ENCODE peak calls at places on chromosomes 4 and X, in ten cellular contexts. One of them, this sample, is unnamed.

GRCh38 chr4:22203436-22204011 is 255.0 kb upstream of the KCNIP4 start:
- DNase-seq in stomach: no peak
- DNase-seq in ovary: no peak
- DNase-seq in suprapubic skin: no peak
- DNase-seq in tibial nerve: no peak
- DNase-seq in K562: no peak
- DNase-seq in esophagus muscularis mucosa: no peak
- DNase-seq in transverse colon: no peak
- DNase-seq in SK-N-SH: no peak
- DNase-seq in A549: no peak
- DNase-seq in this sample: no peak

GRCh38 chr4:152283806-152284470 is 252.0 kb downstream of the FBXW7 start:
- DNase-seq in transverse colon: no peak
- DNase-seq in SK-N-SH: no peak
- DNase-seq in ovary: no peak
- DNase-seq in A549: no peak
- DNase-seq in K562: no peak
- DNase-seq in suprapubic skin: no peak
- DNase-seq in tibial nerve: no peak
- DNase-seq in stomach: no peak
- DNase-seq in esophagus muscularis mucosa: no peak
- DNase-seq in this sample: no peak

GRCh38 chr4:183142566-183143545 is 43.8 kb downstream of the WWC2 start:
- DNase-seq in SK-N-SH: peak
- DNase-seq in stomach: peak
- DNase-seq in K562: no peak
- DNase-seq in transverse colon: peak
- DNase-seq in A549: no peak
- DNase-seq in esophagus muscularis mucosa: no peak
- DNase-seq in suprapubic skin: peak
- DNase-seq in ovary: no peak
- DNase-seq in tibial nerve: no peak
- DNase-seq in this sample: no peak

GRCh38 chrX:109624641-109625311 is at the start of gene KCNE5:
- DNase-seq in transverse colon: no peak
- DNase-seq in stomach: no peak
- DNase-seq in K562: no peak
- DNase-seq in suprapubic skin: no peak
- DNase-seq in ovary: no peak
- DNase-seq in esophagus muscularis mucosa: no peak
- DNase-seq in A549: no peak
- DNase-seq in SK-N-SH: peak
- DNase-seq in tibial nerve: no peak
- DNase-seq in this sample: no peak

GRCh38 chr4:56803473-56803872 is 18.0 kb downstream of the SPINK2 start:
- DNase-seq in suprapubic skin: no peak
- DNase-seq in stomach: no peak
- DNase-seq in SK-N-SH: no peak
- DNase-seq in esophagus muscularis mucosa: no peak
- DNase-seq in ovary: no peak
- DNase-seq in tibial nerve: no peak
- DNase-seq in transverse colon: no peak
- DNase-seq in K562: no peak
- DNase-seq in A549: no peak
- DNase-seq in this sample: no peak

GRCh38 chrX:134761788-134762187 is 103.5 kb upstream of the PLAC1 start:
- DNase-seq in suprapubic skin: no peak
- DNase-seq in K562: peak
- DNase-seq in stomach: no peak
- DNase-seq in ovary: no peak
- DNase-seq in SK-N-SH: peak
- DNase-seq in A549: no peak
- DNase-seq in tibial nerve: no peak
- DNase-seq in transverse colon: no peak
- DNase-seq in esophagus muscularis mucosa: no peak
- DNase-seq in this sample: peak

GRCh38 chr4:242121-242848 is 63.0 kb downstream of the ZNF732 start:
- DNase-seq in transverse colon: peak
- DNase-seq in K562: peak
- DNase-seq in ovary: peak
- DNase-seq in stomach: peak
- DNase-seq in A549: no peak
- DNase-seq in SK-N-SH: no peak
- DNase-seq in esophagus muscularis mucosa: no peak
- DNase-seq in suprapubic skin: peak
- DNase-seq in tibial nerve: no peak
- DNase-seq in this sample: peak

GRCh38 chr4:77465271-77465670 is 140.3 kb upstream of the CXCL13 start:
- DNase-seq in esophagus muscularis mucosa: no peak
- DNase-seq in stomach: peak
- DNase-seq in ovary: no peak
- DNase-seq in tibial nerve: no peak
- DNase-seq in transverse colon: peak
- DNase-seq in K562: no peak
- DNase-seq in suprapubic skin: no peak
- DNase-seq in A549: no peak
- DNase-seq in SK-N-SH: no peak
- DNase-seq in this sample: no peak

GRCh38 chrX:48606091-48606490 is 8.8 kb downstream of the WDR13 start:
- DNase-seq in SK-N-SH: peak
- DNase-seq in stomach: no peak
- DNase-seq in esophagus muscularis mucosa: no peak
- DNase-seq in K562: no peak
- DNase-seq in A549: no peak
- DNase-seq in transverse colon: no peak
- DNase-seq in suprapubic skin: no peak
- DNase-seq in ovary: no peak
- DNase-seq in tibial nerve: no peak
- DNase-seq in this sample: no peak

GRCh38 chr4:78766026-78766425 is 10.1 kb upstream of the BMP2K start:
- DNase-seq in K562: no peak
- DNase-seq in ovary: no peak
- DNase-seq in tibial nerve: no peak
- DNase-seq in SK-N-SH: no peak
- DNase-seq in stomach: no peak
- DNase-seq in esophagus muscularis mucosa: no peak
- DNase-seq in transverse colon: no peak
- DNase-seq in A549: no peak
- DNase-seq in suprapubic skin: no peak
- DNase-seq in this sample: no peak

GRCh38 chr4:151744614-151745013 is 16.2 kb downstream of the GATB start:
- DNase-seq in esophagus muscularis mucosa: no peak
- DNase-seq in A549: peak
- DNase-seq in transverse colon: no peak
- DNase-seq in ovary: no peak
- DNase-seq in suprapubic skin: no peak
- DNase-seq in tibial nerve: no peak
- DNase-seq in stomach: no peak
- DNase-seq in K562: peak
- DNase-seq in SK-N-SH: no peak
- DNase-seq in this sample: peak

GRCh38 chr4:120078216-120078615 is 11.6 kb upstream of the MAD2L1 start:
- DNase-seq in transverse colon: no peak
- DNase-seq in ovary: no peak
- DNase-seq in SK-N-SH: no peak
- DNase-seq in esophagus muscularis mucosa: no peak
- DNase-seq in tibial nerve: no peak
- DNase-seq in suprapubic skin: no peak
- DNase-seq in stomach: no peak
- DNase-seq in K562: no peak
- DNase-seq in A549: no peak
- DNase-seq in this sample: no peak

GRCh38 chr4:83548151-83548905 is 12.4 kb downstream of the GPAT3 start:
- DNase-seq in esophagus muscularis mucosa: no peak
- DNase-seq in suprapubic skin: peak
- DNase-seq in SK-N-SH: no peak
- DNase-seq in transverse colon: peak
- DNase-seq in stomach: peak
- DNase-seq in A549: peak
- DNase-seq in K562: peak
- DNase-seq in ovary: no peak
- DNase-seq in tibial nerve: no peak
- DNase-seq in this sample: peak

GRCh38 chr4:106365613-106366012 is 3.0 kb downstream of the GIMD1 start:
- DNase-seq in transverse colon: no peak
- DNase-seq in stomach: no peak
- DNase-seq in ovary: no peak
- DNase-seq in K562: peak
- DNase-seq in A549: peak
- DNase-seq in tibial nerve: no peak
- DNase-seq in suprapubic skin: no peak
- DNase-seq in esophagus muscularis mucosa: no peak
- DNase-seq in SK-N-SH: no peak
- DNase-seq in this sample: peak

GRCh38 chr4:168648494-168648893 is 151.6 kb downstream of the PALLD start:
- DNase-seq in A549: no peak
- DNase-seq in K562: no peak
- DNase-seq in ovary: no peak
- DNase-seq in suprapubic skin: no peak
- DNase-seq in esophagus muscularis mucosa: no peak
- DNase-seq in stomach: no peak
- DNase-seq in transverse colon: no peak
- DNase-seq in tibial nerve: no peak
- DNase-seq in SK-N-SH: no peak
- DNase-seq in this sample: no peak

GRCh38 chrX:148600131-148600530 is 99.7 kb downstream of the AFF2 start:
- DNase-seq in SK-N-SH: no peak
- DNase-seq in K562: no peak
- DNase-seq in stomach: no peak
- DNase-seq in ovary: no peak
- DNase-seq in transverse colon: no peak
- DNase-seq in esophagus muscularis mucosa: no peak
- DNase-seq in tibial nerve: no peak
- DNase-seq in suprapubic skin: no peak
- DNase-seq in A549: no peak
- DNase-seq in this sample: no peak

DNA sequence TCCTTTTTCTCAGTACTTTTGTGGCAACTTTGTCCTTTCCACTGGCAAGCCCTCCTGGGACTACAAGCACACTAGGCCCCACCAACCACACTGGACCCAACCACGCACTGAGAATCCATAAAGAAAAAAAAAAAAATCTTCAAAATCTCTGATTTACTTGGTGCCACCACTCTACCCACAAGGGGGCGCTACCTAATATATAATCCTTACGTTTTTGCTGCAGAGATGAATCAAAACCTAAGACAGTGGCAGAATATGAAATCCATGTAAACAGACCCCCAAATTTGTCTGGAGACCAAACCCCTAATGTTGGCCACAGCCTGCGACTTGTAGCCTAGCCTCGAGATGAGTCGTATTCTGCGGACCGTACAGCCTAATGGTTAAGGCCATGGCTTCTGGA is 63.5 kb upstream of the ARHGAP36 start:
- DNase-seq in A549: peak
- DNase-seq in tibial nerve: no peak
- DNase-seq in K562: peak
- DNase-seq in SK-N-SH: peak
- DNase-seq in esophagus muscularis mucosa: no peak
- DNase-seq in ovary: no peak
- DNase-seq in suprapubic skin: no peak
- DNase-seq in stomach: no peak
- DNase-seq in transverse colon: no peak
- DNase-seq in this sample: no peak
- TF ChIP-seq EP300 in A549: no peak
- TF ChIP-seq EP300 in tibial nerve: no peak
- TF ChIP-seq EP300 in K562: no peak
- TF ChIP-seq EP300 in SK-N-SH: no peak
- TF ChIP-seq EP300 in esophagus muscularis mucosa: no peak
- TF ChIP-seq EP300 in ovary: no peak
- TF ChIP-seq EP300 in suprapubic skin: no peak
- TF ChIP-seq EP300 in stomach: no peak
- TF ChIP-seq EP300 in transverse colon: no peak
- TF ChIP-seq EP300 in this sample: no peak

DNA sequence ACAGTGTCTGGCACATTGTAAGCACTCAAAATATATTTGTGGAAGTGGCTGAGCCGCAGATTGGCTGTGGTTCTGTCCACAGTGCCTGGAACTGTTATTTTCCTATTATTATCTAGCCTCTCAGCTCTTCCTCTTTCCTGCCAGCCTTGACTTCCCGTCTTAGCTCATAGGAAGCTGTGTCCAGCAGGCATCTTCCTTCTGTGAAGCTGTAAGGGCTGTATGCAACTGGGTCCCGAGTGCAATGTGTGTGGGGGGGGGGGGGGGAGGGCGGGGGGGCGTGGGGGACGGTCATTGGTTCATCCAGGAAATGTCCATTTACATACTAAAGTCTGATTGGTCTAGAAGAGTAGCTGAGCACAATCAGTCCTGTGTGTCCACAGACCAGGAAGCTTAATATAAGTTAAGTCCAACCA is 210.7 kb downstream of the PDGFRA start:
- DNase-seq in ovary: peak
- DNase-seq in suprapubic skin: peak
- DNase-seq in stomach: no peak
- DNase-seq in transverse colon: peak
- DNase-seq in tibial nerve: no peak
- DNase-seq in A549: no peak
- DNase-seq in SK-N-SH: peak
- DNase-seq in K562: peak
- DNase-seq in esophagus muscularis mucosa: no peak
- DNase-seq in this sample: no peak
- TF ChIP-seq EP300 in ovary: no peak
- TF ChIP-seq EP300 in suprapubic skin: no peak
- TF ChIP-seq EP300 in stomach: no peak
- TF ChIP-seq EP300 in transverse colon: no peak
- TF ChIP-seq EP300 in tibial nerve: no peak
- TF ChIP-seq EP300 in A549: no peak
- TF ChIP-seq EP300 in SK-N-SH: no peak
- TF ChIP-seq EP300 in K562: no peak
- TF ChIP-seq EP300 in esophagus muscularis mucosa: no peak
- TF ChIP-seq EP300 in this sample: no peak

DNA sequence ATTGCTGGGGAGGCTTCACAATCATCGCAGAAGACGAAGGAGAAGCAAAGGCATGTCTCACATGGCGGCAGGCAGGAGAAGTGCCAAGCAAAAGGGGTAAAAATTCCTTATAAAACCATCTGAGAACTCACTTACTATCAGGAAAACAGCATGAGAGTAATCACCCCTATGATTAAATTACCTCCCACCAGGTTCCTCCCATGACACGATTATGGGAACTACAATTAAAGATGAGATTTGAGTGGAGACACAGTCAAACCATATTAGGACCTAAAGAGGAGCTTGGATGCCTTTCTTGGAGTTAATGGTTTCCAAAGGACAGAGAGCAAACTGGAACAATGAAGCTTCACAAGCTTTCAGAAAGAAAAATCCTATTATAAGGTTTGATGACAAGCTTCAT is 168.4 kb upstream of the SMARCAD1 start:
- DNase-seq in A549: no peak
- DNase-seq in transverse colon: no peak
- DNase-seq in esophagus muscularis mucosa: no peak
- DNase-seq in suprapubic skin: no peak
- DNase-seq in ovary: no peak
- DNase-seq in stomach: no peak
- DNase-seq in K562: no peak
- DNase-seq in tibial nerve: no peak
- DNase-seq in SK-N-SH: no peak
- DNase-seq in this sample: no peak
- TF ChIP-seq EP300 in A549: no peak
- TF ChIP-seq EP300 in transverse colon: no peak
- TF ChIP-seq EP300 in esophagus muscularis mucosa: no peak
- TF ChIP-seq EP300 in suprapubic skin: no peak
- TF ChIP-seq EP300 in ovary: no peak
- TF ChIP-seq EP300 in stomach: no peak
- TF ChIP-seq EP300 in K562: no peak
- TF ChIP-seq EP300 in tibial nerve: no peak
- TF ChIP-seq EP300 in SK-N-SH: no peak
- TF ChIP-seq EP300 in this sample: no peak

GRCh38 chr4:109079731-109080130 is 222.7 kb downstream of the COL25A1 start:
- DNase-seq in suprapubic skin: no peak
- DNase-seq in transverse colon: no peak
- DNase-seq in tibial nerve: no peak
- DNase-seq in SK-N-SH: no peak
- DNase-seq in ovary: no peak
- DNase-seq in A549: no peak
- DNase-seq in esophagus muscularis mucosa: no peak
- DNase-seq in stomach: no peak
- DNase-seq in K562: no peak
- DNase-seq in this sample: no peak
- TF ChIP-seq EP300 in suprapubic skin: no peak
- TF ChIP-seq EP300 in transverse colon: no peak
- TF ChIP-seq EP300 in tibial nerve: no peak
- TF ChIP-seq EP300 in SK-N-SH: no peak
- TF ChIP-seq EP300 in ovary: no peak
- TF ChIP-seq EP300 in A549: no peak
- TF ChIP-seq EP300 in esophagus muscularis mucosa: no peak
- TF ChIP-seq EP300 in stomach: no peak
- TF ChIP-seq EP300 in K562: no peak
- TF ChIP-seq EP300 in this sample: no peak